ENCODE peak calls at places on chromosome X, in nine cellular contexts. W is right lobe of liver, S is A549, H is breast epithelium, X is transverse colon, Y is suprapubic skin, Q is GM12878, U is heart left ventricle, B is body of pancreas. E is an unnamed sample.

GRCh38 chrX:39472161-39472560 is 625.6 kb downstream of the BCOR start:
- DNase-seq in S (no peak), Y (no peak), Q (no peak), B (no peak), X (no peak), W (no peak), U (no peak), H (no peak), E (no peak)

GRCh38 chrX:111503594-111503993 is 7.9 kb upstream of the SERTM2 start:
- DNase-seq in Y (no peak), X (no peak), U (no peak), S (no peak), B (no peak), H (no peak), W (no peak), Q (no peak), E (no peak)

GRCh38 chrX:114774691-114775090 is 190.8 kb downstream of the HTR2C start:
- DNase-seq in Y (no peak), Q (no peak), X (no peak), S (no peak), U (no peak), W (no peak), H (no peak), B (no peak), E (no peak)

GRCh38 chrX:150547511-150548115 is 20.8 kb upstream of the MTM1 start:
- DNase-seq in H (peak), Q (no peak), X (peak), W (peak), Y (peak), U (peak), B (peak), S (peak), E (peak)

GRCh38 chrX:150731795-150732194 is 38.6 kb downstream of the MTMR1 start:
- DNase-seq in X (no peak), Y (no peak), B (no peak), Q (no peak), U (no peak), W (no peak), H (no peak), S (no peak), E (peak)

GRCh38 chrX:47191806-47192401 is 1.7 kb upstream of the UBA1 start:
- DNase-seq in Q (no peak), Y (no peak), U (no peak), H (no peak), B (no peak), S (no peak), X (no peak), W (no peak), E (no peak)

GRCh38 chrX:104315555-104315954 is 60.8 kb upstream of the ESX1 start:
- DNase-seq in B (no peak), W (no peak), Q (no peak), H (no peak), Y (no peak), X (no peak), U (no peak), S (peak), E (no peak)

GRCh38 chrX:82451725-82452124 is 1056.4 kb upstream of the POU3F4 start:
- DNase-seq in H (no peak), Y (no peak), S (no peak), W (no peak), B (no peak), X (no peak), U (no peak), Q (no peak), E (no peak)

GRCh38 chrX:40154229-40154852 is 56.6 kb upstream of the BCOR start:
- DNase-seq in S (peak), U (peak), Q (no peak), H (no peak), X (no peak), Y (no peak), B (no peak), W (peak), E (no peak)

GRCh38 chrX:111868726-111869638 is 7.0 kb upstream of the TRPC5OS start:
- DNase-seq in S (no peak), Y (no peak), U (no peak), B (no peak), X (no peak), W (no peak), Q (peak), H (no peak), E (no peak)

GRCh38 chrX:87517571-87518141 is at the start of gene KLHL4:
- DNase-seq in B (no peak), H (no peak), Y (no peak), Q (no peak), W (no peak), S (peak), U (peak), X (no peak), E (no peak)

GRCh38 chrX:13123857-13124345 is 79.5 kb upstream of the FAM9C start:
- DNase-seq in U (no peak), S (peak), X (no peak), W (no peak), Q (no peak), Y (no peak), H (no peak), B (no peak), E (no peak)

GRCh38 chrX:154373340-154374306 is 811 bp downstream of the FLNA start:
- DNase-seq in U (peak), Y (no peak), Q (peak), H (peak), S (peak), W (peak), X (peak), B (peak), E (no peak)

GRCh38 chrX:40097492-40098263 is at the start of gene BCOR:
- DNase-seq in H (no peak), B (peak), W (peak), X (peak), Q (no peak), S (peak), Y (no peak), U (peak), E (peak)

GRCh38 chrX:97763391-97763790 is 879.7 kb downstream of the RPA4 start:
- DNase-seq in Q (no peak), Y (no peak), H (no peak), W (no peak), U (no peak), X (no peak), B (no peak), S (no peak), E (no peak)

GRCh38 chrX:97401586-97402101 is 517.9 kb downstream of the RPA4 start:
- DNase-seq in H (no peak), X (no peak), B (no peak), Y (no peak), W (no peak), Q (no peak), S (no peak), U (no peak), E (no peak)

GRCh38 chrX:73562986-73563739 is at the start of gene CHIC1:
- DNase-seq in S (peak), W (peak), Y (peak), X (peak), U (peak), H (peak), Q (peak), B (peak), E (peak)

GRCh38 chrX:22800806-22801205 is 199.0 kb upstream of the DDX53 start:
- DNase-seq in B (no peak), Y (no peak), H (no peak), X (no peak), W (no peak), U (no peak), S (no peak), Q (no peak), E (no peak)

GRCh38 chrX:135112096-135112729 is 8.1 kb downstream of the ETDB start:
- DNase-seq in Y (no peak), Q (no peak), U (no peak), S (peak), B (peak), H (no peak), W (no peak), X (no peak), E (peak)

GRCh38 chrX:69314436-69315348 is 149.4 kb upstream of the PJA1 start:
- DNase-seq in S (no peak), X (no peak), W (no peak), Y (no peak), U (no peak), H (no peak), Q (no peak), B (no peak), E (no peak)

GRCh38 chrX:33138677-33139249 is 72.6 kb downstream of the DMD start:
- DNase-seq in H (no peak), S (peak), U (no peak), Q (no peak), X (no peak), B (no peak), Y (no peak), W (no peak), E (no peak)

GRCh38 chrX:44143061-44143602 is 169.9 kb upstream of the NDP start:
- DNase-seq in H (no peak), Q (no peak), X (no peak), U (no peak), S (no peak), W (no peak), B (no peak), Y (no peak), E (no peak)

DNA sequence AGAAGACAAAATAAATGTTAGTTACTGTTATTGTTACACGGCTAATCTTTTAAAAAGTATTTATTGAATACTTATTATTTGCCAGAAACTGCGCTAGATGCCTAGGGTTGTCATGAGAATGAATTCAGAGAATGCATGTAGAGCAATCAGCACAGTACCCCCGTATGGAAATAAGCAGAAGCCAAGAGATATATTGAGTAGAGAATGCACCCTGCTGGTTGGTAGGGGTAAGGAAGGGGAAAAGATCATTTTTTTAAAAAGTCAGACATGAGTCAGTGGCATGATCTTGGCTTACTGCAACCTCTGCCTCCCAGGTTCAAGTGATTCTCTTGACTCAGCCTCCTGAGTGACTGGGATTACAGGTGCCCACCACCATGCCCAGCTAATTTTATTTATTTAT is 13.1 kb upstream of the DRP2 start:
- DNase-seq in W (no peak), B (no peak), Q (no peak), U (no peak), X (no peak), Y (no peak), S (peak), H (no peak), E (no peak)
- TF ChIP-seq CTCF in W (peak), B (peak), Q (peak), U (no peak), X (peak), Y (no peak), S (peak), H (no peak), E (no peak)

GRCh38 chrX:23887918-23888317 is 19.8 kb downstream of the APOO start:
- DNase-seq in X (no peak), U (no peak), H (no peak), Q (no peak), B (no peak), W (no peak), S (no peak), Y (no peak), E (no peak)

GRCh38 chrX:23884427-23885024 is 23.2 kb downstream of the APOO start:
- DNase-seq in H (no peak), U (no peak), Q (no peak), Y (no peak), B (no peak), W (no peak), X (no peak), S (peak), E (no peak)

GRCh38 chrX:23887448-23887847 is 20.3 kb downstream of the APOO start:
- DNase-seq in U (no peak), Y (no peak), Q (no peak), X (peak), H (no peak), W (no peak), S (no peak), B (no peak), E (no peak)

GRCh38 chrX:23885803-23886202 is 21.9 kb downstream of the APOO start:
- DNase-seq in W (no peak), B (no peak), S (peak), H (no peak), Q (no peak), X (no peak), Y (no peak), U (no peak), E (no peak)

GRCh38 chrX:23883737-23884354 is 23.9 kb downstream of the APOO start:
- DNase-seq in H (no peak), X (no peak), U (no peak), S (peak), B (no peak), Q (no peak), Y (no peak), W (no peak), E (peak)
- TF ChIP-seq POLR2A in H (no peak), X (no peak), U (no peak), S (no peak), B (no peak), Q (no peak), Y (no peak), W (no peak), E (no peak)

DNA sequence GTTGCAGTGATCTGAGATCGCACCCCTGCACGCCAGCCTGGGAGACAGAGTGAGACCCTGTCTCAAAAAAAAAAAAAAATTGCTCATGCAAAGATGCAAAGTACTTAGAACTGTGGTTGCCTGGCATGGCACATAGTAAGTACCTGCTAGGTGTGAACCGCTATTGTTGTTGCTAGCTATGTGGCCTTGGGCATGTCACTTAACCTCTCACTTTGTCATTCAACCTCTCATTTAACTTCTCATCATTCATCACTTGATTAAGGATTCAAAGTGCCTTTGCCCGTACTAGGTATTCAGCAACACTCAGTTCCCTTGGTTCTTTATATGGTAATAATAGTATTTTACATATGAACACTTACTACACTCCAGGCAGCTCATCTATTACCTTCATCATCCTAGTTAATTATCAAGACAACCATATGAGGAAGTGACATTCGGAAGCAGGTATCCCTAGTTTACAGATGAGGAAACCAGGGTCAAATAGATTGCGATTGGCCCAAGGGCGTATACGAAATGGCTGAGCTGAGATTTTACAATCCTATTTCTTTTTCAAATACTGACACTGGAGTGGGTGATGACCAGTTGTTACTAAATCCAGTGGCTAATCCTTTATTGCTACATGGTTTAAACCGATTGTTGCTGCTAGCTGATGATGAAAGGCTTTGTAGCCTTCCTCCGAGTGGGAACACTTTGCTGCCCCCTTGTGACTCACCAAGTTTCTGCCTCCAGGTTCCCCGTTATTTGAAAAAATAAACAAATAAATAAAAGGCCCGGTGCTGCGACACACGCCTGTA is 28.8 kb upstream of the SOWAHD start:
- DNase-seq in W (peak), H (peak), X (peak), U (peak), Y (peak), S (peak), B (peak), Q (peak), E (peak)
- TF ChIP-seq CTCF in W (peak), H (peak), X (peak), U (peak), Y (no peak), S (peak), B (peak), Q (peak), E (no peak)

DNA sequence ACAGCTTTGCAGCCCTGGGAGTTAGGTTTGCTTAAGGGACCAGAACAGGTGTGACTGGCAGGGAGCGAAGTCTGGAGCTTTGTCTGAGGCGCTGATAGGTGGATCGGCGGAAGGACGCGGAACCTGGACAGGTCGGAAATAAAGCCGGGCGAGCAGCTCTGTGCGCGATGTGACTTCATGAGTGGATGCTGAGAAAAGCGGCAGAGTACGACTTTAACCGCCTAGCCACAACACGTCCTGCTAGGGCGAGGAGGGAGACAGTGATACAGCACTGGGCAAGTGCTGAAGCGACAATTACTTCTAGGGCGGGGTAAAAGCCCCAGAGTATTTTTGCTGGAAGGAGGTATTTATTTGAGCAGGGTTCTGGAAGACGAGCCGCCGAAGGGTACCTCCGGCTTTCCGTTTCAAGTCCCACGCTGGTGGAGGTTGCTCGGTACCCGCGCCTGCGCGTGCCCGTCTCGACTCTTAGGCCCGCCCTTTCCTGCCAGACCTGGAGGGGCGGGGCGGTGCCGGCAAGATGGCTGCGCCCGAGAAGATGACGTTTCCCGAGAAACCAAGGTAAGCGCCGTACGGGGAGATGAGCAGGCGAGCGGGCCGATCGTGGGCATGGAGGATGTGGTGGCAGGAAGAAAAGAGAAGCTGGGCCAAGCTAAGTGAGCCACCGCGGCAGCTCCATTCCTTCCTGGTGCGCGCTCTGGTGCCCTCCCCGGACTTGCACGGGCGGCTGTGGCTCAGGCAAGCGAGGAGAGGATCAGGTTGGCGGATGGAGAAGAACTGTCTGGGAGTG is at the start of gene ZRSR2:
- DNase-seq in W (peak), X (peak), B (peak), S (peak), Q (peak), Y (peak), H (peak), U (peak), E (peak)
- TF ChIP-seq POLR2A in W (peak), X (peak), B (peak), S (peak), Q (peak), Y (no peak), H (peak), U (no peak), E (no peak)

GRCh38 chrX:38293741-38294140 is 33.6 kb downstream of the RPGR start:
- DNase-seq in H (no peak), S (no peak), Y (no peak), X (no peak), U (no peak), Q (no peak), B (no peak), W (no peak), E (no peak)
- TF ChIP-seq CTCF in H (no peak), S (no peak), Y (no peak), X (no peak), U (no peak), Q (no peak), B (no peak), W (no peak), E (no peak)

GRCh38 chrX:65601530-65602281 is 65.7 kb upstream of the MSN start:
- DNase-seq in B (peak), Y (peak), S (peak), H (peak), U (peak), Q (no peak), X (peak), W (peak), E (peak)
- TF ChIP-seq POLR2A in B (peak), Y (no peak), S (no peak), H (no peak), U (no peak), Q (no peak), X (no peak), W (peak), E (no peak)

GRCh38 chrX:130108647-130109428 is 1.5 kb downstream of the ELF4 start:
- DNase-seq in S (peak), H (no peak), U (peak), X (peak), Q (no peak), W (no peak), Y (no peak), B (no peak), E (no peak)
- TF ChIP-seq CTCF in S (peak), H (no peak), U (no peak), X (no peak), Q (peak), W (no peak), Y (no peak), B (no peak), E (no peak)

DNA sequence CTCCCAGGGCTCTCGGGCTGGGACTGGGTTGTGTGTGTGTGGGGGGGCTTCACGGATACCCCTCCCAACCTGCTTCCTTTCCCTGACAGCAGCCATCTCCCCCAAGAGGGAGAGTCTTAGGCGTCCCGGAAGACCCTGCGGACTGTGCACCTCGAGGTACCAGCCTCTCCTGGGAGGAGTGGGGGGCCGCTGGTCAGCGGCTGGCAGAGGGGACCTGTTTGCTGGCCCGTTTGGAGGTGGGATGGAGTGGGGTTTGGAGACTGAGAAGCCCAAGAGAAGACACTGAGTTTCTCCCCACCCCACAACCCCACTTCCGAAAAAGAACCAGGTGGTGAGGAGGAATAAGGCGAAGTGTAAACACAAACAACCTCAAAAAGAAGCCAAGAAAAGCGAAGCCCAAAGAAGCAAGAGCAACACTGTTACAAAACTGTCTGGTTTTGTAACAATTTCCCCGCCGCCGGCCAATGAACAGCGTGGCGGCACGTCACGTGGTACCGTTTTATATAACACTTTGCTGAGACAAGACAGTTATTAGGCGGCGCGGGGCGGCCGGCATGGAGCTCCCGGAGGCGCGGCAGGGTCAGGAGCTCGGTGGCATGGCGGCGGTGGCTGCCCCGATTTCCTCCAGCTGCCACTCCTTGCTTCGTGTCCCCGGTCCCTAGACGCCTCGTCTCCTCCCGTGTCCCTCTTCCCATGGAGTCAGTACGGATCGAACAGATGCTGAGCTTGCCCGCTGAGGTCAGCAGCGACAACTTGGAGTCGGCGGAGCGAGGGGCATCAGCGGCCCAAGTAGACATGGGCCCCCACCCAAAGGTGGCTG is at the start of gene LONRF3:
- DNase-seq in Q (no peak), H (peak), Y (peak), U (peak), S (peak), X (peak), W (peak), B (peak), E (peak)
- TF ChIP-seq POLR2A in Q (no peak), H (peak), Y (peak), U (peak), S (peak), X (peak), W (peak), B (peak), E (no peak)

E was measured in lower leg skin.